ENCODE peak calls at places on chromosomes 16 and 17, in six cellular contexts. P, L, J, W, Y and G are unnamed samples. For H3K4me1, the result is how much of the 10 kb centered on the place peaks cover.

GRCh38 chr17:72349011-72349410 is 228.2 kb downstream of the SOX9 start:
- DNase-seq in P (no peak), L (no peak), J (no peak), W (no peak), Y (no peak), G (no peak)

GRCh38 chr16:67451061-67451703 is 20.3 kb downstream of the HSD11B2 start:
- DNase-seq in P (no peak), L (no peak), J (no peak), W (no peak), Y (no peak), G (no peak)

GRCh38 chr16:86240716-86241363 is 269.5 kb upstream of the FOXF1 start:
- DNase-seq in P (no peak), L (no peak), J (no peak), W (no peak), Y (peak), G (peak)

GRCh38 chr17:36977568-36977967 is 28.8 kb downstream of the AATF start:
- DNase-seq in P (no peak), L (no peak), J (no peak), W (no peak), Y (no peak), G (no peak)

GRCh38 chr16:1614226-1615102 is 2.3 kb downstream of the CRAMP1 start:
- DNase-seq in P (peak), L (no peak), J (peak), W (peak), Y (peak), G (peak)

GRCh38 chr16:7921360-7921759 is 588.7 kb downstream of the RBFOX1 start:
- DNase-seq in P (no peak), L (peak), J (peak), W (no peak), Y (no peak), G (no peak)

GRCh38 chr16:65098916-65099315 is 22.9 kb downstream of the CDH11 start:
- DNase-seq in P (peak), L (no peak), J (no peak), W (no peak), Y (no peak), G (no peak)

GRCh38 chr17:54899721-54900456 is 763 bp upstream of the TOM1L1 start:
- DNase-seq in P (peak), L (peak), J (peak), W (no peak), Y (peak), G (no peak)

GRCh38 chr16:4962716-4963115 is 4.6 kb downstream of the SEC14L5 start:
- DNase-seq in P (no peak), L (no peak), J (no peak), W (no peak), Y (no peak), G (no peak)

GRCh38 chr16:30418350-30419181 is 11.2 kb downstream of the ZNF771 start:
- DNase-seq in P (no peak), L (no peak), J (no peak), W (no peak), Y (no peak), G (no peak)

GRCh38 chr16:74862743-74863244 is 88.2 kb upstream of the FA2H start:
- DNase-seq in P (peak), L (no peak), J (peak), W (peak), Y (no peak), G (peak)

GRCh38 chr16:4216631-4217030 is 25.2 kb downstream of the SRL start:
- DNase-seq in P (peak), L (no peak), J (no peak), W (no peak), Y (no peak), G (no peak)

GRCh38 chr17:31453896-31454295 is 62.4 kb downstream of the RAB11FIP4 start:
- DNase-seq in P (no peak), L (no peak), J (no peak), W (no peak), Y (no peak), G (no peak)

GRCh38 chr16:59392911-59393310 is 658.8 kb upstream of the GOT2 start:
- DNase-seq in P (no peak), L (no peak), J (no peak), W (no peak), Y (no peak), G (no peak)

GRCh38 chr17:20981046-20981920 is 61.5 kb downstream of the USP22 start:
- DNase-seq in P (no peak), L (no peak), J (no peak), W (no peak), Y (peak), G (no peak)

GRCh38 chr17:3575506-3575905 is 17.9 kb upstream of the TRPV3 start:
- DNase-seq in P (peak), L (no peak), J (no peak), W (no peak), Y (no peak), G (no peak)

GRCh38 chr17:44918006-44918405 is 2.7 kb upstream of the GFAP start:
- DNase-seq in P (no peak), L (no peak), J (no peak), W (no peak), Y (no peak), G (no peak)

GRCh38 chr16:52545544-52546262 is 1.2 kb downstream of the TOX3 start:
- DNase-seq in P (no peak), L (no peak), J (peak), W (no peak), Y (peak), G (no peak)

GRCh38 chr17:47850692-47851573 is at the start of gene SP6:
- DNase-seq in P (peak), L (peak), J (peak), W (peak), Y (peak), G (peak)

GRCh38 chr17:9928601-9929341 is 23.7 kb upstream of the RCVRN start:
- DNase-seq in P (peak), L (peak), J (peak), W (peak), Y (peak), G (peak)

GRCh38 chr16:19283637-19284036 is 1.9 kb upstream of the CLEC19A start:
- DNase-seq in P (no peak), L (no peak), J (peak), W (no peak), Y (no peak), G (no peak)

GRCh38 chr17:8479431-8479947 is 43.8 kb downstream of the NDEL1 start:
- DNase-seq in P (peak), L (no peak), J (no peak), W (no peak), Y (no peak), G (no peak)

GRCh38 chr17:77282524-77283515 is 142.1 kb downstream of the SEC14L1 start:
- DNase-seq in P (peak), L (peak), J (peak), W (no peak), Y (no peak), G (peak)

GRCh38 chr16:5488581-5488980 is 391.0 kb upstream of the EEF2KMT start:
- DNase-seq in P (no peak), L (no peak), J (no peak), W (no peak), Y (no peak), G (no peak)

GRCh38 chr17:27466376-27466747 is 10.1 kb downstream of the KSR1 start:
- DNase-seq in P (no peak), L (peak), J (no peak), W (no peak), Y (no peak), G (no peak)

GRCh38 chr17:79835953-79836951 is 3.0 kb downstream of the CBX4 start:
- DNase-seq in P (peak), L (peak), J (peak), W (no peak), Y (peak), G (peak)

GRCh38 chr17:62827722-62828498 is 19.8 kb upstream of the MARCHF10 start:
- DNase-seq in P (peak), L (no peak), J (no peak), W (no peak), Y (no peak), G (peak)

GRCh38 chr16:12327971-12328726 is 351.6 kb downstream of the SNX29 start:
- DNase-seq in P (no peak), L (no peak), J (no peak), W (no peak), Y (no peak), G (no peak)

GRCh38 chr16:27230562-27230991 is 27.3 kb downstream of the KDM8 start:
- DNase-seq in P (no peak), L (no peak), J (no peak), W (no peak), Y (no peak), G (no peak)

GRCh38 chr17:66667491-66668030 is 167.4 kb upstream of the CACNG5 start:
- DNase-seq in P (no peak), L (no peak), J (no peak), W (no peak), Y (no peak), G (no peak)

GRCh38 chr17:31393749-31394146 is 2.3 kb downstream of the RAB11FIP4 start:
- DNase-seq in P (no peak), L (peak), J (no peak), W (no peak), Y (no peak), G (no peak)

GRCh38 chr17:72924181-72924580 is 168.3 kb downstream of the SLC39A11 start:
- DNase-seq in P (no peak), L (no peak), J (no peak), W (no peak), Y (no peak), G (no peak)

GRCh38 chr16:11196286-11196828 is 59.6 kb downstream of the SOCS1 start:
- DNase-seq in P (peak), L (no peak), J (no peak), W (no peak), Y (no peak), G (no peak)

GRCh38 chr17:6936370-6937028 is 59.4 kb upstream of the ALOX12 start:
- DNase-seq in P (peak), L (no peak), J (no peak), W (no peak), Y (no peak), G (no peak)

GRCh38 chr17:35257080-35257701 is 14.3 kb downstream of the SLFN5 start:
- DNase-seq in P (peak), L (no peak), J (no peak), W (no peak), Y (no peak), G (no peak)

GRCh38 chr17:67413399-67413798 is 36.3 kb downstream of the PITPNC1 start:
- DNase-seq in P (no peak), L (no peak), J (no peak), W (no peak), Y (no peak), G (no peak)

GRCh38 chr17:14051692-14052091 is 17.6 kb upstream of the COX10 start:
- DNase-seq in P (no peak), L (no peak), J (no peak), W (no peak), Y (no peak), G (no peak)

GRCh38 chr17:20944014-20944905 is 98.6 kb downstream of the USP22 start:
- DNase-seq in P (no peak), L (peak), J (peak), W (no peak), Y (peak), G (no peak)

GRCh38 chr17:15446036-15446435 is 21.4 kb downstream of the CDRT4 start:
- DNase-seq in P (no peak), L (peak), J (peak), W (no peak), Y (peak), G (peak)

GRCh38 chr16:19410435-19411153 is 7.1 kb upstream of the TMC5 start:
- DNase-seq in P (no peak), L (peak), J (peak), W (peak), Y (peak), G (no peak)

GRCh38 chr17:50125420-50125997 is 4.5 kb downstream of the SAMD14 start:
- DNase-seq in P (no peak), L (no peak), J (no peak), W (no peak), Y (no peak), G (no peak)

GRCh38 chr17:50120475-50121253 is 9.3 kb downstream of the SAMD14 start:
- DNase-seq in P (no peak), L (no peak), J (no peak), W (no peak), Y (no peak), G (no peak)

GRCh38 chr17:50127661-50128361 is 2.1 kb downstream of the SAMD14 start:
- DNase-seq in P (peak), L (no peak), J (peak), W (no peak), Y (no peak), G (peak)

GRCh38 chr17:50122945-50123344 is 7.0 kb downstream of the SAMD14 start:
- DNase-seq in P (no peak), L (no peak), J (no peak), W (no peak), Y (no peak), G (no peak)

DNA sequence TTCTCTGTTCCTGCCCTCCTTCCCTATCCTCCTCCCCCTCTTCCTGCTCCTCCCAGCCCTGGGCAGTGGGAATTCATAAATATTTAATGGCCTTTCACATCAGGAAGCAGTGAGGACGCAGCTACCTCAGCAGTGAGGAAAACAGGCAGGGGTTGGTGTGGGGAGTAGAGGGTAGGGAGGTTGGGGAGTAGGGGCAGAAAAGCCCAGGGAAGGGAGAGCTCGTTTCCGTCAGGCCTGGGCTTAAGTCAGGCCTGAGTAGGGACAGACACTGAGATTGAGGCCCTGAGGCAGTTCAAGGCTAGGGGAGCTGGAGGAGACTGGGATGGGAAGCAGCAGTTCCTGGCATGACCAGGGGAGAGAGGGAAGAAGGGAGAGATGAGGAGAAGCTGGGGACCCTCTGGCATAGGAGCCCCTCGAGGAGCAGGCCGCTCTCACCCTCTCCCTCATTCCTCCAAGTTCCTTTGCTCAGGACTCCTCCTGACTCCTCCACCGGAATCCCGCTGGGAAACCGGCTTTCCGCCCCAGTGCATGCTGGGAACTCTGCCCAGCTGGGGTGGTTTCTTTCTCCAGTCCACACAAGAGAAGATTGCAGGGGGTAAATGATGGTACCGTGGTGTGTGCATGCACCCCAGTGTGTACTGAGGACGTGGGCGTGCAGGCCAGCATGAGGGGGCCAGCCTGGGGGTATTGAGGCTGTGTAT is 6.2 kb downstream of the SAMD14 start:
- DNase-seq in P (peak), L (peak), J (peak), W (no peak), Y (no peak), G (peak)
- H2BK15ac ChIP-seq in P (peak), L (no peak), J (no peak), W (peak), Y (peak), G (peak)

GRCh38 chr16:84941916-84942315 is 69.4 kb downstream of the ZDHHC7 start:
- DNase-seq in P (peak), L (no peak), J (peak), W (no peak), Y (no peak), G (peak)
- H2BK5ac ChIP-seq in P (no peak), L (no peak), J (no peak), W (no peak), Y (no peak), G (no peak)

DNA sequence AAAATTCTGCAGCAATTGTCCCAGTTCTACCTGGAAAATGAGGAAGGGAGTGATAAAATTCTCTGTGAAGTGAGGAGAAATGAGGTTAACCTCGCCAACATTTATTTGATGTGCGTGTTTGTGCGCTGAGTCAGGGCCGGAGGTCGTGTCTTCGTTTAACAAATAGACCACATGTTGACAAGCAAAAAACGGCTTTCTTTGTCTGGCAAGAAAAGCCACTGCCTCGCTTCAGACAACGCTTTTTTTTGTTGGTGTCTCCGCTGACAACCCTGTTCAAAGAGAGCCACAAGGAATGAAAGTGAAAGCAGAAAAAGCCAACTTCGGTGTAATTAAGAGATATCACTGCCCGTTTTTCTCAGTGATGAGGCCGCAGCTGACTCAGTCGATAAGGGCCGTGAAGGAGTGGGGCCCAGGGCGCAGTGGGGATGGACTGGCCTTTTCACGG is 510.6 kb downstream of the CDH13 start:
- DNase-seq in P (peak), L (no peak), J (no peak), W (peak), Y (no peak), G (peak)
- H3K4me1 ChIP-seq in P (under half), L (under half), J (under half), W (under half), Y (under half), G (under half)

GRCh38 chr16:89395150-89396142 is 94.9 kb downstream of the ANKRD11 start:
- DNase-seq in P (peak), L (no peak), J (no peak), W (no peak), Y (no peak), G (peak)
- H2BK15ac ChIP-seq in P (no peak), L (no peak), J (no peak), W (no peak), Y (no peak), G (no peak)

GRCh38 chr17:42677012-42677857 is 441 bp upstream of the PLEKHH3 start:
- DNase-seq in P (peak), L (peak), J (peak), W (peak), Y (peak), G (peak)
- H2BK5ac ChIP-seq in P (peak), L (no peak), J (no peak), W (no peak), Y (peak), G (peak)

DNA sequence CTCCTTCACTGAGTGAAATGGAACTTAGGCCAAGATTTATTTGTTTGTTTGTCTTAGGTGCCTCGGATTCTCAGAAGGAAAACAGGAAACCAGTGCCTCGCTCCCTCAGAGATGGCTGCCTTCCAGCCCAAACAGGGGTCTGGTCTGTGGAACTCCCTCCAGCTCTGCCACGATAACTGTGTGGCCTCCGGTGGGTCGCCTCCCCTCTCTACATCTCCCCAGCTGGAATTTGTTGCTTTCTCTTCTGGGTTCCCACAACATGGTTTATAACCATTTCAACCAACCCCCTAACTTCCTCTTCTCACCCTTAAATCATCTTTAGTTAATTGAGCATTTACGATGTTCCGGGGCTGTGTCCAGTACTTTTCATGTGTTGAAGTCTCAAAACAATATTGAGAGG is 30.9 kb upstream of the PLLP start:
- DNase-seq in P (no peak), L (no peak), J (no peak), W (no peak), Y (peak), G (no peak)
- H3K4me1 ChIP-seq in P (under half), L (under half), J (under half), W (under half), Y (under half), G (under half)

GRCh38 chr16:63187638-63188037 is 1151.4 kb upstream of the CDH8 start:
- DNase-seq in P (no peak), L (no peak), J (peak), W (no peak), Y (no peak), G (no peak)
- H2BK15ac ChIP-seq in P (no peak), L (no peak), J (no peak), W (no peak), Y (no peak), G (no peak)

DNA sequence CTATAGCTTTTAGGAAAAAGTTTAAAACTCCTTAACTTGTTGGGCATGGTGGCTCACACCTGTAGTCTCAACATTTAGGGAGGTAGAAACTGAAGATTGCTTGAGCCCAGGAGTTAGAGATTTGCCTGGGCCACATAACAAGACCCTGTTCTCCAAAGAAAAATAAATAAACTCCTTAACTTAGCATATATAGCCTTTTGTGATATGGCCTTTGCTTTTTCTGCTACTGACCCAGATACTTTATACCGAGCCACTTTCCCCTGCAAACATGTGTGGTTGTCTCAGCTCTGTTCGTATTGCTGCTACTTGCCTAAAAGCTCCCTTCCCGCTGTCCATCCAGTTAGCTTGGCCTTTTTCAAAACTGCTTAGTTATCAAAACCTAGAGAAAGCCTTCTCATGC is 51.0 kb downstream of the GAN start:
- DNase-seq in P (no peak), L (no peak), J (no peak), W (no peak), Y (no peak), G (no peak)
- H2BK5ac ChIP-seq in P (no peak), L (no peak), J (no peak), W (no peak), Y (no peak), G (no peak)